ENCODE peak calls at places on chromosomes 4 and X, in eight cellular contexts. P is HCT116, J is uterus, V is transverse colon, G is sigmoid colon, Z is spleen, M is prostate gland, C is tibial nerve. B is an unnamed sample. For H3K27me3, the result is how much of the 10 kb centered on the place peaks cover.

GRCh38 chr4:7480423-7480822 is 45.7 kb upstream of the PSAPL1 start:
- DNase-seq in P (no peak), J (no peak), V (no peak), G (no peak), Z (no peak), M (no peak), C (no peak), B (no peak)

GRCh38 chr4:177441061-177441802 is 1.0 kb downstream of the AGA start:
- DNase-seq in P (no peak), J (no peak), V (peak), G (no peak), Z (no peak), M (no peak), C (no peak), B (no peak)

GRCh38 chrX:131778269-131779218 is 234.7 kb downstream of the OR13H1 start:
- DNase-seq in P (no peak), J (peak), V (peak), G (peak), Z (no peak), M (no peak), C (no peak), B (no peak)

GRCh38 chr4:53656421-53656981 is 65.2 kb upstream of the LNX1 start:
- DNase-seq in P (no peak), J (peak), V (no peak), G (peak), Z (no peak), M (no peak), C (no peak), B (no peak)

GRCh38 chr4:48979897-48980579 is 6.0 kb upstream of the CWH43 start:
- DNase-seq in P (no peak), J (no peak), V (no peak), G (no peak), Z (no peak), M (no peak), C (no peak), B (no peak)

GRCh38 chr4:5292091-5292490 is 240.8 kb downstream of the STK32B start:
- DNase-seq in P (no peak), J (no peak), V (no peak), G (no peak), Z (no peak), M (no peak), C (no peak), B (no peak)

GRCh38 chr4:159606835-159607234 is 504.0 kb downstream of the RAPGEF2 start:
- DNase-seq in P (no peak), J (no peak), V (no peak), G (no peak), Z (no peak), M (no peak), C (no peak), B (no peak)

GRCh38 chrX:22589845-22590244 is 317.1 kb downstream of the CBLL2 start:
- DNase-seq in P (no peak), J (no peak), V (no peak), G (no peak), Z (no peak), M (no peak), C (no peak), B (no peak)

GRCh38 chr4:101528526-101528925 is 181.2 kb upstream of the PPP3CA start:
- DNase-seq in P (no peak), J (no peak), V (no peak), G (no peak), Z (no peak), M (no peak), C (no peak), B (no peak)

GRCh38 chrX:132046533-132046932 is 23.4 kb downstream of the STK26 start:
- DNase-seq in P (no peak), J (no peak), V (no peak), G (no peak), Z (no peak), M (no peak), C (no peak), B (no peak)

GRCh38 chr4:173264245-173264959 is 69.8 kb downstream of the HMGB2 start:
- DNase-seq in P (no peak), J (peak), V (peak), G (peak), Z (no peak), M (no peak), C (no peak), B (peak)

GRCh38 chr4:80261989-80262600 is 4.4 kb upstream of the FGF5 start:
- DNase-seq in P (no peak), J (no peak), V (no peak), G (no peak), Z (no peak), M (no peak), C (no peak), B (no peak)

GRCh38 chr4:121454251-121454979 is 73.6 kb upstream of the QRFPR start:
- DNase-seq in P (no peak), J (no peak), V (no peak), G (no peak), Z (no peak), M (no peak), C (no peak), B (no peak)

GRCh38 chr4:152935661-152936445 is at the start of gene FHDC1:
- DNase-seq in P (peak), J (no peak), V (peak), G (no peak), Z (peak), M (peak), C (no peak), B (no peak)

GRCh38 chrX:9905288-9905687 is 61.9 kb upstream of the CLDN34 start:
- DNase-seq in P (no peak), J (no peak), V (no peak), G (no peak), Z (no peak), M (no peak), C (no peak), B (no peak)

GRCh38 chr4:135316266-135316779 is 1114.7 kb upstream of the PABPC4L start:
- DNase-seq in P (no peak), J (no peak), V (no peak), G (no peak), Z (no peak), M (no peak), C (no peak), B (no peak)

GRCh38 chrX:116246261-116246660 is 75.7 kb downstream of the AGTR2 start:
- DNase-seq in P (peak), J (no peak), V (no peak), G (no peak), Z (no peak), M (no peak), C (no peak), B (no peak)

GRCh38 chr4:1767770-1768366 is 25.2 kb upstream of the FGFR3 start:
- DNase-seq in P (no peak), J (no peak), V (peak), G (no peak), Z (no peak), M (no peak), C (no peak), B (no peak)

GRCh38 chrX:1205681-1206611 is 6.5 kb downstream of the CRLF2 start:
- DNase-seq in P (peak), J (no peak), V (peak), G (peak), Z (peak), M (no peak), C (no peak), B (no peak)

GRCh38 chr4:24568425-24568824 is 15.9 kb downstream of the DHX15 start:
- DNase-seq in P (no peak), J (no peak), V (no peak), G (no peak), Z (no peak), M (no peak), C (no peak), B (no peak)

GRCh38 chr4:962231-963208 is 10.8 kb downstream of the DGKQ start:
- DNase-seq in P (no peak), J (peak), V (peak), G (peak), Z (peak), M (no peak), C (no peak), B (no peak)

GRCh38 chr4:25966171-25966570 is 52.2 kb downstream of the SMIM20 start:
- DNase-seq in P (no peak), J (no peak), V (no peak), G (no peak), Z (no peak), M (no peak), C (no peak), B (no peak)

GRCh38 chrX:66030505-66031317 is 9.2 kb downstream of the VSIG4 start:
- DNase-seq in P (peak), J (no peak), V (peak), G (no peak), Z (no peak), M (no peak), C (no peak), B (no peak)

GRCh38 chr4:142265536-142265935 is 580.6 kb downstream of the INPP4B start:
- DNase-seq in P (peak), J (no peak), V (no peak), G (no peak), Z (no peak), M (no peak), C (no peak), B (peak)

GRCh38 chr4:73439991-73440390 is 4.0 kb downstream of the AFP start:
- DNase-seq in P (no peak), J (no peak), V (no peak), G (no peak), Z (no peak), M (no peak), C (no peak), B (no peak)

GRCh38 chr4:10020871-10021676 is at the start of gene SLC2A9:
- DNase-seq in P (no peak), J (no peak), V (peak), G (peak), Z (peak), M (peak), C (no peak), B (no peak)

GRCh38 chr4:105989411-105990242 is 94.4 kb downstream of the NPNT start:
- DNase-seq in P (no peak), J (no peak), V (no peak), G (no peak), Z (no peak), M (no peak), C (no peak), B (no peak)

GRCh38 chr4:118755438-118756226 is 70.4 kb downstream of the METTL14 start:
- DNase-seq in P (no peak), J (no peak), V (no peak), G (no peak), Z (no peak), M (no peak), C (no peak), B (no peak)

GRCh38 chr4:120995611-120996010 is 73.1 kb upstream of the PRDM5 start:
- DNase-seq in P (no peak), J (no peak), V (no peak), G (no peak), Z (no peak), M (no peak), C (no peak), B (no peak)

GRCh38 chr4:73067971-73068394 is 1.5 kb downstream of the COX18 start:
- DNase-seq in P (no peak), J (no peak), V (no peak), G (no peak), Z (no peak), M (no peak), C (no peak), B (no peak)

GRCh38 chr4:25654971-25655963 is at the start of gene SLC34A2:
- DNase-seq in P (no peak), J (no peak), V (peak), G (no peak), Z (peak), M (peak), C (no peak), B (no peak)

DNA sequence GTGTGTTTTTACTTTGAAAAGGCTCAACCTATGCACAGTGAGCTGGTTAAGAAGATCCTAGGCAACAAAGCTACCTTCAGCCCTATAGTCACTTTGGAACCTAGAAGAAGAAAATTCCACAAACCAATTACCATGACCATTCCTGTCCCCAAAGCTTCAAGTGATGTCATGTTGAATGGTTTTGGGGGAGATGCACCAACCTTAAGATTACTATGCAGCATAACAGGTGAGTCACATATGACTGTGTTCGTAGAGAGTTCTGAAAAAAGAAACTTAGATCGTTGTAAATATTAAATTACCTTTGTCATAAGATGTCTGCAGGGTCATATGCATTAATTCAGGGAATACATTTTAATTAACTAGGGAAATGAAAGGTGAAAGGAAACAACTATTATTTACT is 287.1 kb downstream of the ANK2 start:
- DNase-seq in P (no peak), J (no peak), V (no peak), G (no peak), Z (no peak), M (no peak), C (no peak), B (no peak)
- TF ChIP-seq POLR2A in P (no peak), J (no peak), V (no peak), G (no peak), Z (no peak), M (no peak), C (no peak), B (no peak)

GRCh38 chrX:139429913-139430312 is 100.6 kb upstream of the F9 start:
- DNase-seq in P (no peak), J (no peak), V (no peak), G (no peak), Z (no peak), M (peak), C (no peak), B (no peak)
- H3K27me3 ChIP-seq in P (under half), J (under half), V (under half), G (under half), Z (under half), M (under half), C (under half), B (under half)

DNA sequence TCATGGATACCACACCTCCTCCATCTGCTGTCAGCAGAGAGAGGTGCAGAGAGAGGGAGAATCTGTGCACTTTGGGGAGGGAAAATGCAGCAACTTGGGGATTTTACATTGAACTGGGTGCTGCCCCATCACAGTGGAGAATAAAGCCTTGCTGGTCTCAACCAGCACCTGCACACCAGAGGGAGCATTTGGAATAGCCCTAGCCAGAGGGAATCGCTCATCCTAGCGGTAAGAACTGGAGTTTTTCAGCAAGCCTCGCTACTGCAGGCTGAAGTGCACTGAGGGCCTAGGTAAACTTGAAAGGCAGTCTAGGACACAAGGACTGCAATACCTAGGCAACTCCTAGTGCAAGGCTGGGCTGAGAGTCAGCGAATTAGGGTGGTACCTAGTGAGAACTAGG is 148.7 kb downstream of the KDR start:
- DNase-seq in P (no peak), J (no peak), V (no peak), G (no peak), Z (no peak), M (no peak), C (no peak), B (no peak)
- TF ChIP-seq CTCF in P (no peak), J (no peak), V (no peak), G (no peak), Z (no peak), M (no peak), C (no peak), B (no peak)

GRCh38 chr4:36244257-36245084 is at the start of gene ARAP2:
- DNase-seq in P (peak), J (peak), V (peak), G (peak), Z (peak), M (peak), C (no peak), B (peak)
- TF ChIP-seq POLR2A in P (peak), J (peak), V (peak), G (no peak), Z (peak), M (peak), C (no peak), B (no peak)

DNA sequence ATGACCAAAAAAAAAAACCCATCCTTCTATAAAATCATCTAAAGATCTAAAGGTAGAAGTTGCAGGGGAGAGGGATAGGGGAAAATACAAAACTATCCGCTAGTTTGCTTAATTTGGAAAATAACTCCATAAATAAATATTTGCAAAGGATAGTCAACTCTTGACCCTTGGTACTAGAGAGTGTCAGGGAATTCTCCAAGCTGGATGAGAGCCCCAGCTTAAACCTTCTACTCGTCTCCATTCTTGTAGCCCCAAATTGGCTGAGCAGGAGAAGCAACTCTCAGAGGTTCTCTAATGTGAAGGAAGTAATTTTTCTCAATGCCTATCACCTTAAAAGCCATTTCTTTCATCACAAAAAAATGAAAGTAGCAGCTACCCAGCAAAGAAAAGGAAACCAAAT is 35.2 kb downstream of the ACSL4 start:
- DNase-seq in P (no peak), J (no peak), V (no peak), G (no peak), Z (no peak), M (no peak), C (no peak), B (no peak)
- H3K27me3 ChIP-seq in P (under half), J (under half), V (under half), G (under half), Z (under half), M (under half), C (under half), B (under half)

GRCh38 chrX:103846395-103846794 is 14.3 kb upstream of the RAB9B start:
- DNase-seq in P (no peak), J (no peak), V (no peak), G (no peak), Z (no peak), M (no peak), C (no peak), B (no peak)
- TF ChIP-seq CTCF in P (no peak), J (no peak), V (no peak), G (no peak), Z (no peak), M (no peak), C (no peak), B (no peak)

DNA sequence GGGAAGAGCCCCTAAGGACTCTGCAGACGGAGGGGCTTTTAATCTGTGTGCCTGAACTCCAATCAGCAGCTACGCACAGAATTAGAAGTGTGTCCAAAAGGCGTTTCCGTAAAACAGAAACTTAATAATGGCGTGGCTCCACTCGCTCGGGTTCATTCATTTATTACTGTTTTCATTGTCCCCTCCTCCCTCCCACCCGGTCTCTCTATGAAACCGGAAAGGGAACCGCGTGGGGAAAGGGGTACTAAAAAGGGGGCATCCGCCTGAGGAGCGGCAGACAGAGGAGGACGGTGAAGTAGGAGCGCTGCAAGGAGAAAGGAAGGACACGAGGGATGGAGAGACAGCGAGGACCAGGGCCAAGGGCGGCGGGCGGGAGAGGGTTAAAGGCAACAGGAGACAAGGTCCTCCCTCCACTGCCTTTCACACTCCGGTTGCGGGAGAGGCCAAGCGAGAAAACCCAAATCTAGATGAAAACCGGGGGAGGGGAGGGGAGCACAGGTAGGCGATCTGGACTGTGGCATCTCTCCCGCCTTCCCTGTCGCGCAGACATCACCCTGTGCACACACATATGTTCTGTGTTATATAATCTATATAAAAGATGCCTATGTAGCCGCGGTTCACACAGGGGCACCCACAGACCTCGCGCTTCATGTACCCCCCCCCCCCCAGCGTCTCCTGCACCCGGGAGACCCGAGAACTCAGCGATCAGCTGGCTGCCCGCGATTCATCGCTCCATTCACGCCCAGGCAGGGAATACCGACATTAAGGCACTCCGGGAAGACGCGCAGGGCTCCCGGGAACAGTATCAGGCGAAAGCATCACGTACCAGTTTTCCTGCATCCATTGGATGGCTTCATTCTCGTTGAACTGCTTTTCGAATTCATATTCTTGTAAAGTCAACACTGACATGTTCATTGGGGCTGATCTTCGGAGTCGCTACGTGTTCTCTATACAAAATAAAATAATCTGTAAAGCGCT is 705 bp downstream of the ELOVL6 start:
- DNase-seq in P (no peak), J (peak), V (peak), G (peak), Z (peak), M (peak), C (no peak), B (peak)
- TF ChIP-seq POLR2A in P (peak), J (no peak), V (no peak), G (no peak), Z (no peak), M (no peak), C (no peak), B (no peak)

GRCh38 chrX:13153796-13154195 is 109.4 kb upstream of the FAM9C start:
- DNase-seq in P (no peak), J (no peak), V (no peak), G (no peak), Z (no peak), M (no peak), C (no peak), B (no peak)
- H3K27me3 ChIP-seq in P (under half), J (under half), V (under half), G (under half), Z (under half), M (under half), C (under half), B (under half)

DNA sequence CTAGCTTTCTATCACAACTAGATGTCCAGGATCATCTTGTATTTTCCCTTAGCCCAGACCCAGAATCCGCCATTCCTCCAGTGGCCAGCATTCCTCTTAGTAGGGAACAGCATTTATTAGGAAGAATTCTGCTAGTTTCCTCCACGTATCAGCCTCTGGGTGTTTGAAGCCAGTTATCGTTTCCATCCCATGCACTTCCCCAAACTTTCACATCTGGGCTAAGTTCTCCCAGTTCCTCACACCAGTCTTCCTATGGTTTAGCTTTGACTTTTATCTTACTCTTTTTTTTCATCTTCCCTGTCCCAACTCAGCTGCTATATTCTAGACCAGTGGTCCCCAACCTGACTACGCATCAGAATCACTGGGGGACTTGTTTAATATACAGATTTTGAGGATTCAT is 53.5 kb upstream of the PRSS48 start:
- DNase-seq in P (no peak), J (no peak), V (no peak), G (no peak), Z (no peak), M (no peak), C (no peak), B (no peak)
- TF ChIP-seq CTCF in P (no peak), J (no peak), V (no peak), G (no peak), Z (no peak), M (no peak), C (no peak), B (no peak)